ENCODE peak calls at places on chromosomes 13 and 19, in ten cellular contexts. H is H1, F is NB4, U is A549, B is endothelial cell of umbilical vein, V is K562, S is SK-N-SH, Y is WTC11, I is GM12878, O is HepG2. T is an unnamed sample.

GRCh38 chr13:64371045-64371444 is 2859.1 kb downstream of the PCDH9 start:
- DNase-seq in B (no peak), F (no peak), O (no peak), U (peak), I (no peak), S (no peak), H (no peak), Y (no peak), V (no peak), T (peak)

GRCh38 chr13:81916471-81916870 is 1575.5 kb upstream of the SPRY2 start:
- DNase-seq in I (no peak), U (no peak), S (no peak), Y (no peak), O (no peak), V (no peak), H (no peak), B (no peak), F (no peak), T (no peak)

GRCh38 chr19:45496349-45496953 is 396 bp downstream of the RTN2 start:
- DNase-seq in B (peak), U (no peak), Y (peak), S (peak), I (no peak), F (peak), H (peak), V (peak), O (no peak), T (no peak)

GRCh38 chr19:16530540-16531379 is 11.5 kb downstream of the CHERP start:
- DNase-seq in F (no peak), H (no peak), Y (no peak), U (no peak), B (no peak), O (no peak), S (no peak), I (no peak), V (peak), T (no peak)

GRCh38 chr13:74151859-74152258 is 17.7 kb upstream of the KLF12 start:
- DNase-seq in Y (no peak), I (no peak), B (no peak), O (no peak), U (no peak), S (no peak), V (no peak), F (no peak), H (no peak), T (no peak)

GRCh38 chr19:3129112-3129511 is 6.7 kb upstream of the GNA15 start:
- DNase-seq in Y (no peak), F (peak), H (no peak), I (no peak), O (peak), S (no peak), B (peak), U (peak), V (no peak), T (peak)

GRCh38 chr19:32253683-32254020 is 91.8 kb upstream of the ZNF507 start:
- DNase-seq in U (no peak), I (no peak), F (no peak), H (peak), Y (no peak), B (no peak), V (no peak), S (no peak), O (no peak), T (no peak)

GRCh38 chr13:84925443-84925842 is 873.8 kb downstream of the SLITRK6 start:
- DNase-seq in U (no peak), S (no peak), V (no peak), Y (no peak), H (no peak), I (no peak), B (no peak), F (no peak), O (no peak), T (no peak)

GRCh38 chr19:55437410-55437809 is 5.7 kb downstream of the SHISA7 start:
- DNase-seq in B (peak), U (peak), O (peak), S (no peak), V (peak), H (peak), I (no peak), F (peak), Y (peak), T (peak)

GRCh38 chr13:35621989-35622388 is 145.5 kb upstream of the MAB21L1 start:
- DNase-seq in B (peak), U (peak), I (no peak), O (no peak), F (no peak), Y (no peak), V (no peak), H (no peak), S (no peak), T (no peak)

GRCh38 chr19:27773318-27774094 is 1439.4 kb downstream of the UQCRFS1 start:
- DNase-seq in I (no peak), O (no peak), Y (no peak), F (no peak), V (no peak), U (no peak), S (no peak), H (no peak), B (no peak), T (no peak)

GRCh38 chr19:51511353-51511752 is 9.8 kb upstream of the SIGLEC12 start:
- DNase-seq in U (peak), I (no peak), V (peak), H (no peak), Y (peak), O (peak), B (no peak), S (peak), F (peak), T (peak)

GRCh38 chr13:40245567-40245966 is 420.9 kb downstream of the FOXO1 start:
- DNase-seq in I (no peak), S (no peak), F (no peak), U (no peak), O (no peak), B (no peak), H (no peak), V (no peak), Y (no peak), T (no peak)

GRCh38 chr19:16266586-16266942 is 58.1 kb upstream of the KLF2 start:
- DNase-seq in S (no peak), F (peak), I (no peak), U (no peak), V (no peak), Y (no peak), H (no peak), B (no peak), O (no peak), T (no peak)

GRCh38 chr13:38954291-38954690 is 36.3 kb downstream of the STOML3 start:
- DNase-seq in O (no peak), I (no peak), B (peak), Y (no peak), S (no peak), F (no peak), V (no peak), H (no peak), U (no peak), T (no peak)

GRCh38 chr13:33251131-33251629 is 34.4 kb downstream of the STARD13 start:
- DNase-seq in B (peak), F (no peak), U (no peak), S (peak), V (no peak), I (peak), H (no peak), O (no peak), Y (no peak), T (peak)

GRCh38 chr13:77002590-77003190 is 10.8 kb downstream of the CLN5 start:
- DNase-seq in O (peak), V (no peak), I (no peak), U (peak), F (peak), S (peak), Y (no peak), H (no peak), B (peak), T (peak)

GRCh38 chr13:21075303-21076264 is 14.2 kb upstream of the LATS2 start:
- DNase-seq in F (peak), H (peak), V (no peak), S (peak), O (no peak), U (no peak), Y (peak), I (no peak), B (peak), T (no peak)

GRCh38 chr19:55229789-55230182 is 1.2 kb upstream of the TMEM86B start:
- DNase-seq in S (no peak), H (no peak), I (no peak), O (no peak), Y (no peak), B (no peak), V (no peak), U (no peak), F (no peak), T (no peak)

GRCh38 chr13:80717834-80718233 is 376.9 kb upstream of the SPRY2 start:
- DNase-seq in O (no peak), B (no peak), U (no peak), S (no peak), F (no peak), Y (no peak), I (no peak), V (no peak), H (no peak), T (no peak)

GRCh38 chr13:20415694-20416107 is 110.0 kb downstream of the CRYL1 start:
- DNase-seq in F (no peak), B (no peak), V (no peak), S (no peak), U (no peak), I (no peak), Y (no peak), O (no peak), H (no peak), T (no peak)

GRCh38 chr13:59304596-59304995 is 859.1 kb downstream of the DIAPH3 start:
- DNase-seq in H (no peak), V (no peak), S (no peak), B (no peak), I (no peak), O (no peak), F (no peak), U (no peak), Y (no peak), T (no peak)

GRCh38 chr19:35468637-35469036 is 20.6 kb downstream of the FFAR2 start:
- DNase-seq in Y (peak), B (no peak), S (peak), U (peak), F (peak), I (peak), H (no peak), O (peak), V (no peak), T (peak)

GRCh38 chr19:7818806-7819205 is 11.2 kb upstream of the EVI5L start:
- DNase-seq in H (no peak), F (no peak), V (no peak), O (no peak), B (no peak), U (no peak), S (no peak), Y (no peak), I (no peak), T (no peak)

GRCh38 chr13:72666391-72666790 is 61.0 kb downstream of the MZT1 start:
- DNase-seq in O (no peak), I (no peak), B (no peak), U (no peak), Y (no peak), F (no peak), H (no peak), S (no peak), V (no peak), T (no peak)

GRCh38 chr13:41137951-41138350 is 5.3 kb upstream of the KBTBD6 start:
- DNase-seq in V (no peak), O (no peak), I (no peak), S (no peak), H (no peak), Y (no peak), B (no peak), F (no peak), U (peak), T (no peak)

GRCh38 chr19:44783545-44783944 is 5.9 kb downstream of the CBLC start:
- DNase-seq in V (no peak), S (no peak), O (no peak), F (no peak), Y (no peak), H (no peak), B (no peak), U (no peak), I (no peak), T (no peak)

GRCh38 chr13:71290963-71291937 is 575.8 kb downstream of the DACH1 start:
- DNase-seq in O (peak), S (no peak), V (no peak), Y (no peak), U (peak), B (peak), I (peak), H (no peak), F (peak), T (no peak)

GRCh38 chr19:5631511-5632240 is 8.8 kb downstream of the SAFB start:
- DNase-seq in U (no peak), H (no peak), O (no peak), I (no peak), F (no peak), S (no peak), B (no peak), V (no peak), Y (no peak), T (no peak)

GRCh38 chr19:16330368-16330801 is 5.8 kb downstream of the KLF2 start:
- DNase-seq in B (peak), O (peak), H (no peak), U (peak), F (peak), V (peak), S (no peak), Y (no peak), I (no peak), T (peak)

GRCh38 chr19:3175761-3176714 is 2.5 kb upstream of the S1PR4 start:
- DNase-seq in V (no peak), B (no peak), H (no peak), U (peak), S (no peak), F (no peak), Y (no peak), O (no peak), I (peak), T (peak)

DNA sequence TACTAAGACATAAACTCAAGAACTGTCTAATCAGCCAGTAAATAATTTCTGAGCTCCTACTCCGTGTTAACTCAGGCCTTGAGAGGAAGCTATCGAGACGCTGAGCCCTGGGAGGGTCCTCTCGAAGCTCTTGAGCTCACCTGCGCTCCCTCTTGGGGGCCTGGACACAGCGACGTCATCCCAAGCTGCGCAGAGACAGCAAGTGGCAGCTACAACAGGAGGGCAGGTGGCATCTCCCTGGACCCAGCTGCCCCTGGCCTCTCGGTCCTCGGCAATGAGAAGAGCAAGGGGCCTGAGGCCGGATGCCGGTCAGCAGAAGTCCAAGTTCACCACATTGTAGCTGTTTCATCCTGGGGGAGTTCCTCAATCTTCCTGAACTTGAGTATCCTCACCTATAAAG is 30.5 kb upstream of the TUBGCP3 start:
- DNase-seq in V (peak), Y (no peak), F (no peak), U (no peak), H (no peak), B (no peak), O (no peak), I (no peak), S (no peak), T (no peak)
- TF ChIP-seq MAX in V (no peak), Y (no peak), F (no peak), U (no peak), H (no peak), B (no peak), O (no peak), I (no peak), S (no peak), T (no peak)

DNA sequence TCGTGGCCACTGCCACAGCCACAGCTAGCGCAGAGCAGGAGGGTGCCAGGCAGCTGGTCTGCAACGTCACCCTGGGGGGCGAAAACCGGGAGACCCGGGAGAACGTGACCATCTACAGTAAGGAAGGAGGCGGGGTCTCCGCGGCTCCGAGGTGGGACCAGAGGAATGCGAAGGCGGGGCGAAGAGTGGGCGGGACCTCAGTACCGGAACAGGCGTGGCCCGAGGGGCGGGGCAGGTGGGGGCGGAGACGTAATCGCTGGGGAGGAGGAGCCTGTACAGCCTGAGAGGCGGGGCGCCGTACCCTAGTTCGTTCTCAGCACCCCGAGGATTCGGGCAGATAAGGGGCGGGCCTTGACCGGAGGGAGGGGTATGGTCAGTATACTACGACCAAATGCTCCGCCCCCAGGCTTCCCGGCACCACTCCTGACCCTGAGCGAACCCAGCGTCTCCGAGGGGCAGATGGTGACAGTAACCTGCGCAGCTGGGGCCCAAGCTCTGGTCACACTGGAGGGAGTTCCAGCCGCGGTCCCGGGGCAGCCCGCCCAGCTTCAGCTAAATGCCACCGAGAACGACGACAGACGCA is 2.5 kb downstream of the ICAM5 start:
- DNase-seq in H (peak), B (peak), O (peak), I (no peak), V (peak), F (peak), S (peak), U (peak), Y (peak), T (peak)
- TF ChIP-seq MAX in H (no peak), B (no peak), O (peak), I (no peak), V (no peak), F (no peak), S (no peak), U (no peak), Y (no peak), T (no peak)

GRCh38 chr19:10826846-10827245 is 9.2 kb downstream of the TMED1 start:
- DNase-seq in H (no peak), V (no peak), O (no peak), F (no peak), S (no peak), B (no peak), Y (no peak), I (no peak), U (no peak), T (no peak)

GRCh38 chr19:10830370-10830769 is 5.6 kb downstream of the TMED1 start:
- DNase-seq in U (no peak), F (no peak), S (no peak), I (no peak), B (no peak), Y (no peak), H (no peak), O (no peak), V (no peak), T (no peak)

GRCh38 chr19:10829967-10830366 is 6.0 kb downstream of the TMED1 start:
- DNase-seq in F (no peak), I (no peak), Y (no peak), H (no peak), O (no peak), B (no peak), S (peak), U (no peak), V (peak), T (no peak)

GRCh38 chr19:10830941-10831779 is 4.9 kb downstream of the TMED1 start:
- DNase-seq in V (peak), H (no peak), S (peak), I (no peak), Y (no peak), F (no peak), U (no peak), O (no peak), B (no peak), T (no peak)

DNA sequence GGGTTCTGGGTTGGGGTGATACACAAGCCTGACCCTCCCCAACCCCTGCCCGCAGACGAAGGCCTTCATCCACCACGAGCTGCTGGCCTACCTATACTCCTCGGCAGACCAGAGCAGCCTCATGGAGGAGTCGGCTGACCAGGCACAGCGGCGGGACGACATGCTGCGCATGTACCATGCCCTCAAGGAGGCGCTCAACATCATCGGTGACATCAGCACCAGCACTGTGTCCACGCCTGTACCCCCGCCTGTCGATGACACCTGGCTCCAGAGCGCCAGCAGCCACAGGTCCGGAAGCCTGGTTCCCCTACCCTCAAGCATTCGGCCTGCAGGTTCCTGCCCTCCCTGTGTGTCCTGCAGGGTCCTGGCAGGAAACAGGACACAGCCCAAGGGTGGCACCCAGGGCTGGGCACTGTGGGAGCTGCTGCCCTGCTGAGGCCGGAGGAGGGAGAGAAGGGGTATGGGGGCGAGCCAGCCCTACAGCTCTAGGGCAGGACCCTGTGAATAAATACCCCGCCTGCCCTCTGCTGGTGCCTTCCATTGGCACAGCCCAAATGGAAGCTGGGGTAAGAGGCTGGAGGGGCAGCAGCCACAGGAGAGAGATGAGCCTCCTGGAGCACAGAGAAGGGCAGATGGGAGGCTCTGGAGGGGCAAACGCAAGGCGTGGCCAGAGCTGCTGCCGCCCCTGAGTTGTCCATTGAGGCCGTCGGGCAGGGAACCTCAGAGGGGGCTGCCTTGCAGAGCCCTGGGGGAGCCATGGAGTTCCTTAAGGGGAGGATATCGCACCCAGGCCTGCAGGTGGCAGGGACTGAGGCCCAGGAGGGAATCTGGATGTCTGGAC is 6.8 kb downstream of the TMED1 start:
- DNase-seq in F (peak), S (peak), B (no peak), V (peak), O (no peak), U (no peak), Y (peak), I (no peak), H (no peak), T (no peak)
- TF ChIP-seq MAX in F (no peak), S (no peak), B (no peak), V (peak), O (no peak), U (no peak), Y (no peak), I (no peak), H (peak), T (no peak)

GRCh38 chr19:48634424-48635262 is 2.5 kb downstream of the DBP start:
- DNase-seq in F (peak), B (peak), U (peak), H (peak), Y (peak), O (peak), I (peak), S (peak), V (peak), T (peak)

GRCh38 chr19:48634036-48634342 is 3.2 kb downstream of the DBP start:
- DNase-seq in I (no peak), Y (no peak), H (no peak), B (no peak), V (no peak), O (no peak), S (no peak), U (no peak), F (no peak), T (no peak)

GRCh38 chr19:48636859-48637448 is at the start of gene DBP:
- DNase-seq in F (no peak), U (peak), O (no peak), I (no peak), Y (peak), B (no peak), H (peak), S (peak), V (no peak), T (no peak)

GRCh38 chr19:48635966-48636858 is 967 bp downstream of the DBP start:
- DNase-seq in Y (no peak), B (no peak), U (no peak), O (no peak), H (peak), S (no peak), V (no peak), I (no peak), F (peak), T (no peak)

DNA sequence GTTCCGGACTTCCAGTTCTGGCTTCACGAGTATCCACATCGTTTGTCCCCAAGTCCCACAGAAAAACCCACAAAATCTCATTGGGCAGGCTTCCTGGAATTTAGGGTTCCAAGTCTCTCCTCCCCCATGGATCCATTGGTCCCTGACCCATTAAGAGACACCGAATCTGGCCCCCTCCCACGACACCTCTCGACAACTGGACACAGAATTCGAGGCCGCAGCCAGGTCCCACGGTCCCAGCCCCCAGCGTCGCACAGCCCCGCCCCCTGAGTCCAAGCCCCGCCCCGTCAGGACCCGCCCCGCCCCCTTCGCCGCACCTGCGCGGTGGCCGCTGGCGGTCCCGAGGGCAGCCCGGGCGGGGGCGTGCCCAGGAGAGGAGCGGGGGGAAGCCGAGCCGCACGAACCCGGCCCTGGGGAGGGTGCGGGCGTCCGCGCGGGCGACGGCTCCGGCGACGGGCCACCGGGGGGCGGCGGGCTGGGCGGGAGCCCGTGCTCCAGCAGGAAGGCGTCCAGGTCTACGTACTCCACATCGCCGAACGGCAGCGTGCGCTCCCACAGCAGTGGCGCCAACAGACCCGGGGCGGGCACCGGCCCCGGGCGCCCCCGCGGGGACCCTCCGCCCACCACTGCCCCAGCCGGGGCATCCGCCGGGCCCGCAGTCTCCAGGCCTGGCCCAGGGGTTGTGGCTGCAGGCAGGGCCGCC is 1.8 kb downstream of the DBP start:
- DNase-seq in H (peak), V (peak), Y (peak), F (peak), I (no peak), U (peak), S (peak), O (no peak), B (peak), T (no peak)
- TF ChIP-seq MAX in H (peak), V (no peak), Y (no peak), F (no peak), I (no peak), U (peak), S (no peak), O (peak), B (no peak), T (no peak)

T was measured in HCT116.